ENCODE peak calls at places on chromosomes 11 and 22, in four cellular contexts. Y, S, K and I are unnamed samples.

GRCh38 chr11:19995131-19995530 is 165.1 kb downstream of the DBX1 start:
- DNase-seq in Y (peak), S (no peak), K (peak), I (no peak)

GRCh38 chr11:64800633-64801464 is 2.2 kb downstream of the MAP4K2 start:
- DNase-seq in K (no peak), Y (no peak), S (no peak), I (no peak)

GRCh38 chr22:36873614-36874308 is 13.0 kb downstream of the NCF4 start:
- DNase-seq in K (peak), Y (peak), S (peak), I (no peak)

GRCh38 chr11:78020248-78020647 is 2.8 kb downstream of the KCTD14 start:
- DNase-seq in K (no peak), Y (no peak), S (no peak), I (no peak)

GRCh38 chr11:111176603-111177002 is 68.9 kb upstream of the POU2AF2 start:
- DNase-seq in S (no peak), Y (no peak), K (no peak), I (no peak)

GRCh38 chr22:44870021-44870420 is 117.6 kb downstream of the ARHGAP8 start:
- DNase-seq in K (no peak), Y (peak), S (no peak), I (no peak)

GRCh38 chr11:69293819-69294505 is at the start of gene MYEOV:
- DNase-seq in S (no peak), K (peak), Y (peak), I (no peak)

GRCh38 chr22:23370251-23370650 is 189.9 kb downstream of the BCR start:
- DNase-seq in S (no peak), K (no peak), Y (no peak), I (no peak)

GRCh38 chr11:34080609-34081008 is 24.8 kb upstream of the NAT10 start:
- DNase-seq in Y (no peak), K (no peak), S (no peak), I (no peak)

GRCh38 chr22:37634505-37635002 is 4.9 kb upstream of the SH3BP1 start:
- DNase-seq in S (no peak), Y (no peak), K (no peak), I (no peak)

GRCh38 chr11:105111145-105111944 is 28.2 kb downstream of the CARD18 start:
- DNase-seq in K (no peak), Y (no peak), S (no peak), I (no peak)

GRCh38 chr22:38072322-38073149 is 11.4 kb downstream of the SLC16A8 start:
- DNase-seq in K (no peak), S (no peak), Y (peak), I (no peak)

GRCh38 chr11:16474659-16475058 is 118.3 kb upstream of the SOX6 start:
- DNase-seq in S (no peak), Y (no peak), K (no peak), I (no peak)

GRCh38 chr11:133941546-133941945 is 15.2 kb downstream of the IGSF9B start:
- DNase-seq in K (no peak), S (no peak), Y (no peak), I (no peak)

GRCh38 chr22:35805466-35805865 is 87.8 kb downstream of the APOL5 start:
- DNase-seq in Y (no peak), S (no peak), K (no peak), I (no peak)

GRCh38 chr22:35564975-35565867 is 24.6 kb downstream of the RASD2 start:
- DNase-seq in S (no peak), K (no peak), Y (peak), I (no peak)

GRCh38 chr11:12765428-12765827 is 91.2 kb downstream of the TEAD1 start:
- DNase-seq in K (no peak), Y (peak), S (no peak), I (no peak)